ENCODE peak calls at places on chromosome 19, in five cellular contexts. Z is H1, H is WTC11, S is GM12878, Q is HepG2. X is an unnamed sample.

GRCh38 chr19:18086590-18087138 is at the start of gene IL12RB1:
- DNase-seq in H (no peak), Q (no peak), Z (no peak), S (peak; percentile 44), X (no peak)

GRCh38 chr19:16121967-16122366 is 10.3 kb downstream of the RAB8A start:
- DNase-seq in S (no peak), Z (no peak), Q (no peak), H (no peak), X (no peak)

GRCh38 chr19:15810335-15810734 is 5.1 kb downstream of the OR10H1 start:
- DNase-seq in S (no peak), Z (no peak), Q (peak; percentile 24), H (no peak), X (peak; percentile 48)

GRCh38 chr19:33905937-33906577 is 109.4 kb downstream of the KCTD15 start:
- DNase-seq in H (peak; percentile 84), S (no peak), Q (no peak), Z (peak; percentile 84), X (peak; percentile 75)

GRCh38 chr19:55400281-55401087 is 7.1 kb downstream of the UBE2S start:
- DNase-seq in H (no peak), Q (no peak), S (no peak), Z (no peak), X (no peak)

GRCh38 chr19:54415208-54415900 is at the start of gene TTYH1:
- DNase-seq in Z (peak; percentile 91), Q (no peak), H (peak; percentile 77), S (no peak), X (no peak)

GRCh38 chr19:45782820-45783785 is 813 bp upstream of the DMPK start:
- DNase-seq in S (no peak), Z (no peak), Q (no peak), H (no peak), X (no peak)

GRCh38 chr19:27774827-27775226 is 1438.1 kb downstream of the UQCRFS1 start:
- DNase-seq in Q (peak; percentile 18), S (no peak), H (peak; percentile 42), Z (peak; percentile 79), X (peak; percentile 72)

GRCh38 chr19:9313756-9314155 is 4.1 kb upstream of the ZNF699 start:
- DNase-seq in H (no peak), Z (no peak), Q (no peak), S (no peak), X (no peak)

GRCh38 chr19:18674616-18675015 is 8.9 kb upstream of the CRTC1 start:
- DNase-seq in Z (no peak), Q (no peak), H (no peak), S (no peak), X (no peak)

GRCh38 chr19:45154064-45154827 is 6.5 kb downstream of the NKPD1 start:
- DNase-seq in Z (no peak), H (no peak), Q (peak; percentile 97), S (no peak), X (peak; percentile 82)

GRCh38 chr19:13962738-13963602 is 10.7 kb downstream of the DCAF15 start:
- DNase-seq in Z (peak; percentile 74), Q (no peak), H (peak; percentile 61), S (no peak), X (no peak)
- TF ChIP-seq USF2 in Z (no peak), Q (no peak), H (no peak), S (no peak), X (no peak)

DNA sequence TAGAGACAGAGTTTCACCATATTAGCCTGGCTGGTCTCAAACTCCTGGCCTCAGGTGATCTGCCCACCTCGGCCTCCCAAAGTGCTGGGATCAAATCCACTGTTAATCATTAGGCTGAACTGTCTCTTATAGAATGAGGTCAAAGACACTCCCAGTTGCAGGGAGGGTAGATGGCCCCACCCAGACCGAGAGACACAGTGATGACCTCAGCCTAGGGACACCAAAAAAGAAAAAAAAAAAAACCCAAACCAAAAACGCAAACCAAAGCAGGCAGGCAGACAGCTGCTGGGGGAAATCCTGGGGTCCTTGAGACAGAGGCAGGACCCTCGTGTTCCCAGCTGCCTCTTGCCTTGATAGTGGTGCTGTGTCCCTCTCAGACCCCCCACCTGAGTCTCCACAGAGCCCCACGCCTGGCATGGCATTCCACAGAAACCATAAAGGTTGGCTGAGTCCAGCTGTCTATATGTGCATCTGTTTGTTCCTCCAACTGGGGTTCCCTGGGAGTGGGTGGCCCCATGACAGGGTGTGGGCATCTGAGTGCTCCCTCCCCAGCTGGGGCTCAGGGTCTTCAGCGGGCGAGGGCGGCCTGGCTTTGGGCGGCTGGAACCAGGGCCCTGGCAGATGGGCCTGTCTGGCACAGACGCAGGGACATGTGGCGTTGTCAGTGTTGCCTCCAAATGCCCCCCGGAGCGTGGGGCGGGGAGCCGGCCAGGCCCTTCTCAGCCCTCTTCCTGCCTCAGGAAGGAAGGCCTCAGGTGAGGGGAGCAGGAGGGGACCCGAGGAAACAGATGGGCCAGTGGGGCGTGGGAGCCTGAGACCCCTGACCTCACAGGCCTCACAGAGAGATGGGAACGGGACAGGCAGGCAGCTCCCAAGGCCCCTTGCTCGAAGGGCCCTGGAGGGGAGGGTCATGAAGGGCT is 5.2 kb downstream of the DAND5 start:
- DNase-seq in S (no peak), Z (no peak), H (no peak), Q (peak; percentile 35), X (peak; percentile 46)
- TF ChIP-seq ATF2 in S (no peak), Z (no peak), H (no peak), Q (no peak), X (no peak)

GRCh38 chr19:49421039-49421877 is 2.0 kb downstream of the PTH2 start:
- DNase-seq in S (no peak), Z (peak; percentile 99), Q (no peak), H (peak; percentile 100), X (peak; percentile 91)
- TF ChIP-seq USF2 in S (no peak), Z (no peak), Q (no peak), H (no peak), X (no peak)

GRCh38 chr19:56642711-56643459 is at the start of gene SMIM17:
- DNase-seq in H (no peak), Q (no peak), S (no peak), Z (no peak), X (no peak)
- TF ChIP-seq ATF2 in H (no peak), Q (no peak), S (no peak), Z (no peak), X (no peak)

DNA sequence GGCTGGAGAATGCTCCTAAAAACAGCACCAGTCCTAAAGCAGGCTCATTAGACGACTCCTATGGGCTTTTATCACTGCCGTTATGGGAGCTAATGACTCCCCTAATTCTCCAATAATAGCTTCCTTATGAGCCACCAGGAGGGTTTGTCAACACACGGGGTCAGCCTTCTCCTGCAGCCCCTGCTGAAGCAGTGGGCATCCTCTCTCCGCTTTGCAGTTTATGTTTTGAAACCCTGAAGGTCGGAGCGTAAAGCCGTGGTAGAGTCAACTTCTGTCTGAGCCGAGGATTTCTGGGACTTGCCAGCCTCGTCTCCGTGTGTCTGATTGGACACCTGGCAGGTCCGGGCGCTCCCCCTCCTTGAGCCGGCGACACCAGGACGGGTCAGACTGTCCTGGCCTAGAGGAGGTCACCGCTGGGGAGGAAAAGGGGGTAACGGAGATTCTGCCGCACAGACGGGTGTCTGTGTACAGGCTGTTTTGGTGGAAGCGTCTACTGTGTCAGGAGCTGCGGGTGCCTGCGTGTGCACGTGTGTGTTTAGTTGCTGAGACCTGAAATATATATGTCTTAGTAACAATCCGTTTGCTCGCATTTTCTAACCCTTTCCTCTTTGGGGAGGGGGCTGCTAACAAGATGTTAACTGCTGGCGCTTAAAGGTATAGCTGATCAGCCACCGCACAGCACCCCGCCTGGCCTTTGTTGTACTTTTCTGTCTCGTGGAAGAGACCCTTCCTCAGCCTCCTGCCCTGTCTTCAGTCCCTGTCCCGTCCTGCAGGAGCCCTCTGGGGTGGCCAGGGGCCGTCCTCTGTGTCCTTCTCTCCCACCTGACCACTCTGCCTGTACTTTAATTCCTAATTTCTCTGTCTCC is 1.9 kb downstream of the KDM4B start:
- DNase-seq in S (no peak), Z (no peak), Q (peak; percentile 37), H (no peak), X (peak; percentile 59)
- TF ChIP-seq USF2 in S (no peak), Z (no peak), Q (no peak), H (no peak), X (no peak)

GRCh38 chr19:38650180-38650775 is 2.8 kb downstream of the ACTN4 start:
- DNase-seq in Q (no peak), Z (no peak), S (no peak), H (no peak), X (no peak)

GRCh38 chr19:38649305-38650179 is 2.1 kb downstream of the ACTN4 start:
- DNase-seq in Z (no peak), H (no peak), Q (peak; percentile 94), S (no peak), X (no peak)

GRCh38 chr19:38653028-38653571 is 5.7 kb downstream of the ACTN4 start:
- DNase-seq in Q (peak; percentile 85), S (no peak), H (no peak), Z (no peak), X (no peak)

GRCh38 chr19:38648789-38649304 is 1.4 kb downstream of the ACTN4 start:
- DNase-seq in H (no peak), Z (no peak), Q (no peak), S (no peak), X (no peak)

DNA sequence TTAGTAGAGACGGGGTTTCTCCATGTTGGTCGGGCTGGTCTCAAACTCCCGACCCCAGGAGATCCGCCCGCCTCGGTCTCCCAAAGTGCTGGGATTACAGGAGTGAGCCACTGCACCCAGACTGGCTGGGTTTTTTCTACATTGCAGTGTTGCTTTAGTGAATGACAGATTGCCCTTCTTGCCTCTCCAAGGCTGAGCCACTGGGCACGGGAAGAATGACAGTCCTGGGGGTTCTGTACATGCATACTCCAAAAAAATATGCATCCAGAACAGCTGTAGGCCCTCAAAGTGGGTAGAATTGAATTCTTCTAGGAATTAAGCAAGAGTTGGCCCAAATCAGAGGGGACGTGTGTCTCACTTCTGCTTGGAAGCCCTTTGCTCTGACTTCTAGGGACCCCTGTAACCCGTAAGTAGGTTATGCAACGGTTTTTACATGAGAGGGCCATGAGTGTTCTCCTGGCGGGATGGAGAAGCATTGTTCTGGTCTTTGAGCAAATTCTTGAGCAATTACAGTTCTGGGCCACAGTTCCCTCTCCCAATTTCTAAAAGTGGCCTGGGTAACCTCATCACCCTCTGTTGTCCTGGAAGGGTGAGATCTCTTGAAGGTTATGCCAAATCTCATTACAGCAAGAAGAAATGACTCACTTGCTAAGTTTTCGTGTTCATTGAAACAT is 3.6 kb downstream of the ACTN4 start:
- DNase-seq in S (no peak), H (no peak), Q (no peak), Z (no peak), X (no peak)
- TF ChIP-seq ATF2 in S (no peak), H (no peak), Q (no peak), Z (no peak), X (no peak)

GRCh38 chr19:42285988-42286348 is 16.0 kb upstream of the PRR19 start:
- DNase-seq in Z (no peak), H (no peak), S (no peak), Q (no peak), X (no peak)

GRCh38 chr19:42285546-42285945 is 16.4 kb upstream of the PRR19 start:
- DNase-seq in S (no peak), Q (no peak), Z (no peak), H (no peak), X (peak; percentile 26)

GRCh38 chr19:42284066-42284501 is 15.0 kb downstream of the CIC start:
- DNase-seq in Q (no peak), Z (no peak), S (no peak), H (peak; percentile 62), X (peak; percentile 95)

GRCh38 chr19:42283248-42284065 is 14.4 kb downstream of the CIC start:
- DNase-seq in H (peak; percentile 95), S (peak; percentile 69), Z (peak; percentile 91), Q (peak; percentile 83), X (peak; percentile 96)

GRCh38 chr19:42284641-42285341 is 15.7 kb downstream of the CIC start:
- DNase-seq in Q (no peak), H (no peak), Z (peak; percentile 57), S (no peak), X (no peak)
- TF ChIP-seq USF2 in Q (no peak), H (no peak), Z (no peak), S (no peak), X (no peak)

GRCh38 chr19:46967578-46968018 is 52.0 kb upstream of the NPAS1 start:
- DNase-seq in Z (no peak), Q (no peak), H (no peak), S (no peak), X (no peak)
- TF ChIP-seq ATF2 in Z (no peak), Q (no peak), H (no peak), S (no peak), X (no peak)